ENCODE peak calls at places on chromosome 5, in nine cellular contexts. B, N, H, F, E, S, U, R and V are unnamed samples. For H3K79me2, the result is how much of the 10 kb centered on the place peaks cover.

GRCh38 chr5:68319316-68320093 is 103.9 kb downstream of the PIK3R1 start:
- DNase-seq in B (peak), N (no peak), H (peak), F (peak), E (no peak), S (peak), U (no peak), R (no peak), V (no peak)

GRCh38 chr5:150065346-150065745 is 21.0 kb downstream of the CSF1R start:
- DNase-seq in B (peak), N (no peak), H (no peak), F (no peak), E (no peak), S (no peak), U (no peak), R (no peak), V (no peak)

GRCh38 chr5:64273276-64273675 is 107.6 kb downstream of the RNF180 start:
- DNase-seq in B (no peak), N (no peak), H (no peak), F (no peak), E (no peak), S (no peak), U (no peak), R (no peak), V (no peak)

GRCh38 chr5:34699155-34700077 is 43.3 kb downstream of the RAI14 start:
- DNase-seq in B (no peak), N (no peak), H (no peak), F (no peak), E (no peak), S (no peak), U (no peak), R (no peak), V (no peak)

GRCh38 chr5:94347130-94347529 is 271.3 kb downstream of the KIAA0825 start:
- DNase-seq in B (no peak), N (no peak), H (no peak), F (no peak), E (no peak), S (no peak), U (no peak), R (no peak), V (no peak)

GRCh38 chr5:97111004-97111403 is 31.4 kb downstream of the LIX1 start:
- DNase-seq in B (no peak), N (no peak), H (no peak), F (no peak), E (no peak), S (no peak), U (no peak), R (peak), V (no peak)

GRCh38 chr5:34587355-34588241 is 68.5 kb upstream of the RAI14 start:
- DNase-seq in B (peak), N (no peak), H (peak), F (peak), E (no peak), S (peak), U (no peak), R (peak), V (no peak)

GRCh38 chr5:72498284-72498683 is 8.9 kb downstream of the ZNF366 start:
- DNase-seq in B (peak), N (no peak), H (peak), F (no peak), E (no peak), S (peak), U (no peak), R (no peak), V (no peak)

GRCh38 chr5:94778299-94778698 is 159.8 kb downstream of the SLF1 start:
- DNase-seq in B (no peak), N (no peak), H (no peak), F (no peak), E (no peak), S (no peak), U (no peak), R (no peak), V (no peak)

GRCh38 chr5:108924457-108924961 is 176.8 kb downstream of the FER start:
- DNase-seq in B (no peak), N (peak), H (peak), F (no peak), E (no peak), S (no peak), U (peak), R (peak), V (peak)

GRCh38 chr5:161411156-161411555 is 135.4 kb downstream of the GABRB2 start:
- DNase-seq in B (no peak), N (no peak), H (no peak), F (no peak), E (no peak), S (no peak), U (no peak), R (no peak), V (no peak)

GRCh38 chr5:171757853-171758535 is 27.6 kb upstream of the SMIM23 start:
- DNase-seq in B (peak), N (peak), H (peak), F (peak), E (no peak), S (peak), U (no peak), R (no peak), V (no peak)

GRCh38 chr5:138352722-138353549 is 451 bp downstream of the KDM3B start:
- DNase-seq in B (peak), N (no peak), H (peak), F (peak), E (peak), S (peak), U (peak), R (peak), V (peak)

GRCh38 chr5:108084105-108084504 is 297.8 kb downstream of the FBXL17 start:
- DNase-seq in B (no peak), N (no peak), H (peak), F (no peak), E (no peak), S (peak), U (no peak), R (no peak), V (no peak)

GRCh38 chr5:72531496-72532190 is 24.4 kb upstream of the ZNF366 start:
- DNase-seq in B (no peak), N (no peak), H (peak), F (no peak), E (no peak), S (no peak), U (no peak), R (no peak), V (no peak)

GRCh38 chr5:181204561-181205401 is at the start of gene TRIM7:
- DNase-seq in B (peak), N (no peak), H (peak), F (no peak), E (no peak), S (peak), U (no peak), R (peak), V (no peak)

GRCh38 chr5:178242416-178242815 is 9.8 kb upstream of the PHYKPL start:
- DNase-seq in B (peak), N (no peak), H (no peak), F (peak), E (no peak), S (no peak), U (no peak), R (no peak), V (no peak)

GRCh38 chr5:137051165-137051564 is 448.0 kb downstream of the SPOCK1 start:
- DNase-seq in B (peak), N (no peak), H (peak), F (no peak), E (no peak), S (peak), U (no peak), R (no peak), V (no peak)

GRCh38 chr5:158754018-158754514 is 345.6 kb downstream of the EBF1 start:
- DNase-seq in B (no peak), N (no peak), H (peak), F (no peak), E (no peak), S (no peak), U (no peak), R (no peak), V (no peak)

GRCh38 chr5:33969572-33970452 is 14.7 kb downstream of the SLC45A2 start:
- DNase-seq in B (peak), N (peak), H (peak), F (peak), E (no peak), S (peak), U (peak), R (peak), V (peak)

GRCh38 chr5:172728481-172729241 is 42.3 kb downstream of the DUSP1 start:
- DNase-seq in B (peak), N (no peak), H (no peak), F (no peak), E (no peak), S (no peak), U (no peak), R (no peak), V (no peak)

GRCh38 chr5:16792278-16793275 is 143.5 kb downstream of the MYO10 start:
- DNase-seq in B (no peak), N (no peak), H (no peak), F (no peak), E (no peak), S (no peak), U (no peak), R (no peak), V (no peak)

GRCh38 chr5:36276864-36277263 is 24.8 kb downstream of the RANBP3L start:
- DNase-seq in B (no peak), N (no peak), H (no peak), F (no peak), E (no peak), S (no peak), U (no peak), R (no peak), V (no peak)

GRCh38 chr5:142779163-142779562 is 9.0 kb downstream of the ARHGAP26 start:
- DNase-seq in B (no peak), N (no peak), H (no peak), F (no peak), E (no peak), S (peak), U (no peak), R (peak), V (no peak)

GRCh38 chr5:123856736-123857135 is 344.8 kb downstream of the CSNK1G3 start:
- DNase-seq in B (no peak), N (no peak), H (no peak), F (no peak), E (no peak), S (no peak), U (no peak), R (no peak), V (no peak)
- TF ChIP-seq CTCF in B (no peak), N (no peak), H (no peak), F (no peak), E (no peak), S (no peak), U (no peak), R (no peak), V (no peak)

GRCh38 chr5:141567513-141568117 is 51.2 kb downstream of the DIAPH1 start:
- DNase-seq in B (peak), N (no peak), H (peak), F (no peak), E (no peak), S (no peak), U (peak), R (peak), V (peak)
- H3K27ac ChIP-seq in B (no peak), N (no peak), H (no peak), F (peak), E (no peak), S (no peak), U (no peak), R (no peak), V (no peak)

DNA sequence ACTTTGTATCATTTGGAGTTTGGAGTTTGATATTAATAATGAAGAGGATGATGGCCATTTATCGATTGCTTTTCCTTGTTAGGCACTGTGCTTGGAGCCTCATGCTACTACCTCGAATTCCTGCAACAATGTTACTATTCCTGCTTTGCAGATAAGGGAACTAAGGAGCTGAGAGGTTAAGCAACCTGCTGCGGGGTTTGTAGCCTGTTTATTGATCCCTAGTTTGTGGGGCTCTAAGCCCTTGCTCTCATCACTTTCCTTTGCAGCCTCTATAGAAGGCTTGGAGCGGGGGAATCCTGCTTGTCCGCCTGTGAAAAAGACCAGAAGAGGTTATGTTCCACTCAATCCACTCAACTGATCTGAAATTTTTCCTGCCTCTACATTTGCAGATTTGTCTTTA is 15.8 kb downstream of the ARHGEF28 start:
- DNase-seq in B (no peak), N (no peak), H (no peak), F (no peak), E (no peak), S (no peak), U (no peak), R (peak), V (no peak)
- H3K79me2 ChIP-seq in B (half or more), N (under half), H (half or more), F (half or more), E (under half), S (half or more), U (under half), R (under half), V (under half)

DNA sequence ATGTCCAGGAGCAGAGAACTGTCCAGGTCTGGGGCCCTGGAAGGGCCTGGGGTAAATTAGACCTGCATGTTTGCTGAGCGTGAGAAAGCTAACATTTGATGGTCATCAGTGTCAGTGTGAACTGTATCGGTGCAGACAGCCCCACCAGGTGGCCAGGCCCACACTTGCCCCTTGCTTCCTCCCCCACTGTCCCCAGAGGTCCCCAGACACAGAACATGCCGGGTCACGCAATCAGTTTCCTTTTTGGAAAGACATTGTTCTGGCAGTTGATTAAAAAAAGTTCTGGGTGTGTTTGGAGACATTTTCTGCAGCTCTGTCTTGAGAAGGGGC is 1.5 kb downstream of the NKD2 start:
- DNase-seq in B (peak), N (no peak), H (peak), F (no peak), E (no peak), S (no peak), U (no peak), R (no peak), V (no peak)
- TF ChIP-seq CTCF in B (peak), N (no peak), H (peak), F (no peak), E (no peak), S (no peak), U (peak), R (peak), V (no peak)

GRCh38 chr5:103089272-103089671 is 30.7 kb downstream of the GIN1 start:
- DNase-seq in B (no peak), N (no peak), H (no peak), F (no peak), E (no peak), S (no peak), U (no peak), R (no peak), V (no peak)

GRCh38 chr5:103090791-103091190 is 29.1 kb downstream of the GIN1 start:
- DNase-seq in B (no peak), N (no peak), H (no peak), F (no peak), E (no peak), S (no peak), U (no peak), R (no peak), V (no peak)

GRCh38 chr5:103094737-103095136 is 25.2 kb downstream of the GIN1 start:
- DNase-seq in B (no peak), N (no peak), H (no peak), F (no peak), E (no peak), S (no peak), U (no peak), R (no peak), V (no peak)

GRCh38 chr5:103092676-103093075 is 27.3 kb downstream of the GIN1 start:
- DNase-seq in B (no peak), N (no peak), H (no peak), F (no peak), E (no peak), S (no peak), U (no peak), R (no peak), V (no peak)

GRCh38 chr5:103093727-103094126 is 26.2 kb downstream of the GIN1 start:
- DNase-seq in B (no peak), N (no peak), H (no peak), F (no peak), E (no peak), S (no peak), U (no peak), R (no peak), V (no peak)
- H3K27ac ChIP-seq in B (no peak), N (no peak), H (no peak), F (no peak), E (no peak), S (no peak), U (no peak), R (no peak), V (no peak)

GRCh38 chr5:100889896-100890295 is 13.2 kb downstream of the ST8SIA4 start:
- DNase-seq in B (no peak), N (no peak), H (no peak), F (no peak), E (no peak), S (no peak), U (no peak), R (no peak), V (no peak)
- H3K79me2 ChIP-seq in B (under half), N (under half), H (under half), F (under half), E (under half), S (under half), U (half or more), R (under half), V (half or more)

GRCh38 chr5:170341545-170341944 is 44.0 kb upstream of the LCP2 start:
- DNase-seq in B (no peak), N (no peak), H (no peak), F (no peak), E (no peak), S (no peak), U (no peak), R (no peak), V (peak)

GRCh38 chr5:170337055-170337454 is 39.5 kb upstream of the LCP2 start:
- DNase-seq in B (no peak), N (no peak), H (no peak), F (no peak), E (peak), S (no peak), U (no peak), R (peak), V (no peak)

GRCh38 chr5:170338272-170338671 is 40.7 kb upstream of the LCP2 start:
- DNase-seq in B (no peak), N (no peak), H (no peak), F (no peak), E (no peak), S (no peak), U (no peak), R (no peak), V (no peak)

GRCh38 chr5:170339780-170340167 is 42.2 kb upstream of the LCP2 start:
- DNase-seq in B (no peak), N (no peak), H (no peak), F (no peak), E (no peak), S (no peak), U (no peak), R (no peak), V (no peak)

GRCh38 chr5:170338933-170339779 is 41.6 kb upstream of the LCP2 start:
- DNase-seq in B (no peak), N (peak), H (no peak), F (no peak), E (peak), S (no peak), U (peak), R (no peak), V (peak)
- TF ChIP-seq CTCF in B (no peak), N (peak), H (no peak), F (peak), E (peak), S (peak), U (peak), R (peak), V (peak)

GRCh38 chr5:59346987-59347386 is 546.5 kb downstream of the PDE4D start:
- DNase-seq in B (no peak), N (no peak), H (no peak), F (no peak), E (no peak), S (no peak), U (no peak), R (no peak), V (no peak)
- H3K27ac ChIP-seq in B (no peak), N (no peak), H (no peak), F (no peak), E (no peak), S (no peak), U (no peak), R (no peak), V (no peak)

GRCh38 chr5:79617539-79617938 is 5.3 kb downstream of the TENT2 start:
- DNase-seq in B (no peak), N (no peak), H (no peak), F (no peak), E (no peak), S (no peak), U (no peak), R (no peak), V (no peak)
- H3K79me2 ChIP-seq in B (half or more), N (half or more), H (half or more), F (half or more), E (under half), S (half or more), U (half or more), R (half or more), V (half or more)